ENCODE peak calls at places on chromosome 17, in ten cellular contexts. K is amniotic stem cell; N is GDM1; Z is transverse colon; F is activated CD4-positive, alpha-beta T cell treated with anti-CD3 and anti-CD28 coated beads for 24 hours; C is dorsolateral prefrontal cortex; E is activated T-helper 1 cell treated with anti-CD3 and anti-CD28 coated beads, Interleukin-12 subunit alpha, Interleukin-12 subunit beta, Interleukin-2, Interleukin-4 antibody, amounts not matched to agents 30 ng/mL and 10 ng/mL and 1 ng/mL, durations not matched to agents 14 hours and 24 hours and 36 hours; S is glomerular endothelial cell; Q is esophagus squamous epithelium; M is DMS 273 treated with DMSO at 0.1 percent for 48 hours. O is an unnamed sample.

GRCh38 chr17:49117581-49118230 is 14.9 kb upstream of the B4GALNT2 start:
- DNase-seq in K (no peak), F (no peak), Q (no peak), C (no peak), Z (peak; percentile 51), M (no peak), E (no peak), S (no peak), N (no peak), O (no peak)

GRCh38 chr17:73835605-73836004 is 191.4 kb upstream of the SDK2 start:
- DNase-seq in E (no peak), F (no peak), K (no peak), C (no peak), Z (no peak), N (no peak), Q (no peak), M (no peak), S (no peak), O (no peak)

GRCh38 chr17:28335959-28336871 is 654 bp downstream of the TNFAIP1 start:
- DNase-seq in F (no peak), Z (peak; percentile 64), K (peak; percentile 80), E (no peak), M (no peak), C (peak; percentile 37), Q (no peak), S (peak; percentile 79), N (no peak), O (no peak)

GRCh38 chr17:50547035-50547735 is at the start of gene SPATA20:
- DNase-seq in M (peak; percentile 77), S (peak; percentile 37), C (peak; percentile 93), N (peak; percentile 86), E (peak; percentile 81), K (peak; percentile 86), Q (peak; percentile 29), F (peak; percentile 67), Z (peak; percentile 95), O (peak; percentile 64)

GRCh38 chr17:16617481-16618060 is 36.1 kb downstream of the ZNF624 start:
- DNase-seq in M (no peak), N (no peak), F (no peak), E (no peak), S (no peak), Z (no peak), Q (no peak), K (no peak), C (no peak), O (no peak)

GRCh38 chr17:83119987-83120864 is 40.8 kb downstream of the METRNL start:
- DNase-seq in Q (no peak), N (peak; percentile 92), K (no peak), E (no peak), F (no peak), Z (peak; percentile 39), C (no peak), S (no peak), M (no peak), O (no peak)

GRCh38 chr17:8151641-8152111 is 528 bp downstream of the PER1 start:
- DNase-seq in Q (no peak), F (no peak), S (no peak), E (no peak), Z (peak; percentile 91), C (peak; percentile 65), K (peak; percentile 39), M (no peak), N (no peak), O (peak; percentile 84)

GRCh38 chr17:73592531-73592961 is 51.7 kb downstream of the SDK2 start:
- DNase-seq in S (no peak), E (no peak), F (no peak), C (peak; percentile 46), K (no peak), Q (no peak), Z (no peak), N (no peak), M (no peak), O (no peak)

GRCh38 chr17:17812211-17813054 is 24.4 kb downstream of the SREBF1 start:
- DNase-seq in C (peak; percentile 77), M (no peak), N (no peak), F (peak; percentile 50), Z (peak; percentile 74), E (peak; percentile 40), S (no peak), K (no peak), Q (no peak), O (no peak)

GRCh38 chr17:9974460-9975381 is 69.7 kb upstream of the RCVRN start:
- DNase-seq in Z (no peak), N (no peak), E (no peak), F (no peak), S (no peak), M (no peak), Q (no peak), C (no peak), K (no peak), O (no peak)

GRCh38 chr17:7528842-7529241 is 20.0 kb upstream of the TNFSF12 start:
- DNase-seq in N (no peak), E (no peak), S (no peak), Z (no peak), K (no peak), Q (no peak), C (no peak), F (no peak), M (no peak), O (no peak)

GRCh38 chr17:29237476-29238132 is 9.1 kb upstream of the CRYBA1 start:
- DNase-seq in S (no peak), N (no peak), K (no peak), Q (no peak), F (no peak), C (no peak), M (no peak), E (no peak), Z (no peak), O (no peak)

O was measured in thoracic aorta.